ENCODE peak calls at places on chromosomes 13 and 19, in four cellular contexts. One of them, this sample, is unnamed.

GRCh38 chr13:77810891-77811290 is 107.7 kb downstream of the EDNRB start:
- DNase-seq in stomach: no peak
- DNase-seq in RWPE2: no peak
- DNase-seq in left ventricle myocardium inferior: no peak
- DNase-seq in this sample: no peak

GRCh38 chr19:49684251-49684982 is 5.0 kb upstream of the ADM5 start:
- DNase-seq in left ventricle myocardium inferior: no peak
- DNase-seq in RWPE2: peak
- DNase-seq in stomach: no peak
- DNase-seq in this sample: no peak

GRCh38 chr19:392375-392970 is 16.5 kb downstream of the C2CD4C start:
- DNase-seq in stomach: no peak
- DNase-seq in RWPE2: no peak
- DNase-seq in left ventricle myocardium inferior: no peak
- DNase-seq in this sample: peak

GRCh38 chr13:41613984-41614581 is 156.7 kb downstream of the RGCC start:
- DNase-seq in left ventricle myocardium inferior: peak
- DNase-seq in stomach: no peak
- DNase-seq in RWPE2: no peak
- DNase-seq in this sample: no peak

GRCh38 chr19:27955484-27955883 is 1257.5 kb downstream of the UQCRFS1 start:
- DNase-seq in left ventricle myocardium inferior: no peak
- DNase-seq in RWPE2: no peak
- DNase-seq in stomach: no peak
- DNase-seq in this sample: no peak

GRCh38 chr13:61727714-61728275 is 312.1 kb upstream of the PCDH20 start:
- DNase-seq in left ventricle myocardium inferior: no peak
- DNase-seq in RWPE2: no peak
- DNase-seq in stomach: no peak
- DNase-seq in this sample: no peak

GRCh38 chr19:24073807-24074206 is 13.2 kb upstream of the ZNF254 start:
- DNase-seq in RWPE2: no peak
- DNase-seq in left ventricle myocardium inferior: no peak
- DNase-seq in stomach: peak
- DNase-seq in this sample: no peak

GRCh38 chr19:38139122-38139521 is 84.9 kb downstream of the DPF1 start:
- DNase-seq in left ventricle myocardium inferior: no peak
- DNase-seq in RWPE2: no peak
- DNase-seq in stomach: no peak
- DNase-seq in this sample: no peak

GRCh38 chr19:21588202-21588601 is 82.8 kb downstream of the ZNF429 start:
- DNase-seq in stomach: no peak
- DNase-seq in RWPE2: no peak
- DNase-seq in left ventricle myocardium inferior: no peak
- DNase-seq in this sample: no peak

GRCh38 chr19:52689804-52690394 is 44.9 kb downstream of the ZNF611 start:
- DNase-seq in left ventricle myocardium inferior: peak
- DNase-seq in stomach: peak
- DNase-seq in RWPE2: peak
- DNase-seq in this sample: peak

GRCh38 chr13:112911883-112912282 is 57.1 kb upstream of the MCF2L start:
- DNase-seq in stomach: no peak
- DNase-seq in RWPE2: no peak
- DNase-seq in left ventricle myocardium inferior: no peak
- DNase-seq in this sample: no peak

GRCh38 chr19:23065306-23065705 is 51.5 kb upstream of the ZNF730 start:
- DNase-seq in RWPE2: no peak
- DNase-seq in stomach: no peak
- DNase-seq in left ventricle myocardium inferior: no peak
- DNase-seq in this sample: no peak

GRCh38 chr19:23075031-23075733 is 41.6 kb upstream of the ZNF730 start:
- DNase-seq in RWPE2: peak
- DNase-seq in stomach: no peak
- DNase-seq in left ventricle myocardium inferior: peak
- DNase-seq in this sample: peak

GRCh38 chr19:23071087-23071511 is 45.7 kb upstream of the ZNF730 start:
- DNase-seq in RWPE2: no peak
- DNase-seq in left ventricle myocardium inferior: peak
- DNase-seq in stomach: no peak
- DNase-seq in this sample: no peak

GRCh38 chr19:23070353-23070781 is 46.5 kb upstream of the ZNF730 start:
- DNase-seq in RWPE2: no peak
- DNase-seq in stomach: no peak
- DNase-seq in left ventricle myocardium inferior: peak
- DNase-seq in this sample: no peak
- TF ChIP-seq CTCF in RWPE2: no peak
- TF ChIP-seq CTCF in stomach: no peak
- TF ChIP-seq CTCF in left ventricle myocardium inferior: peak
- TF ChIP-seq CTCF in this sample: no peak

DNA sequence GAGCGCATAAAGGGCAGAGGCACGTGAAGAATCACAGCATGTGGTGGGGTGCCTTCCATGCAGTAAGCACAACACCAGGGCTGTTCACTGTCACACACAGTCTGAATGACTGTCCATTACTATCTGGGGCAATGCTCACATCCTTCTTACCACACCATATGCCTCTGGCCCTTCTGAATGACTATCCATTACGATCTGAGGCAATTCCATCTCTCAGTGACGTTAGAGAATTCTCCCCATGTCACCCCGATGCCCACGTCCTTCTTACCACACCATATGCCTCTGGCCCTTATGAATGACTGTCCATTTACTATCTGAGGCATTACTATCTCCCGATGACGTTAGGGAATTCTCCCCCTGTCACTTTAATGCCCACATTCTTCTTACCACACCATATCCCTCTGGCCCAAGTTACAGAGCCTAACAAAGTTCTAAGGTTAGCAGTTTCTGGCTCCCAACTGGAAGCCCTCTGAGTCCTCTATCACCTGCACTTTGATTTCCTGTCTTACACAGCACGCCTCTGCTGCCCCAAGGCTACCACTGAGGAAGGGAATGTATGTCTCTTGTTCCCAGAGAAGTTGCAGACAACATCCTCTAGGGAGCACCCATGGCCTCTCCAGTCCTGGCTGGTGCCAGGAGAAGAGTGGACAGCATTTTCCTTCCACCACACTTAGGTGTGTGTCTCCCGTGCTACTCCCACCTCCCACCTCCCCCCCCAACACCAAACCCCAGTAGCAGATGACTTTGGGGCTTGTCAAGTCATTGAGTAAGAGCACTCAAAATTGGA is 154.8 kb downstream of the COG6 start:
- DNase-seq in left ventricle myocardium inferior: no peak
- DNase-seq in RWPE2: no peak
- DNase-seq in stomach: no peak
- DNase-seq in this sample: no peak
- TF ChIP-seq CTCF in left ventricle myocardium inferior: no peak
- TF ChIP-seq CTCF in RWPE2: no peak
- TF ChIP-seq CTCF in stomach: no peak
- TF ChIP-seq CTCF in this sample: no peak

GRCh38 chr19:46841458-46842083 is 9.1 kb downstream of the AP2S1 start:
- DNase-seq in stomach: peak
- DNase-seq in RWPE2: peak
- DNase-seq in left ventricle myocardium inferior: peak
- DNase-seq in this sample: no peak

GRCh38 chr19:46842791-46843190 is 7.9 kb downstream of the AP2S1 start:
- DNase-seq in left ventricle myocardium inferior: no peak
- DNase-seq in stomach: no peak
- DNase-seq in RWPE2: no peak
- DNase-seq in this sample: no peak

GRCh38 chr19:46838160-46838559 is 12.5 kb downstream of the AP2S1 start:
- DNase-seq in RWPE2: no peak
- DNase-seq in stomach: no peak
- DNase-seq in left ventricle myocardium inferior: no peak
- DNase-seq in this sample: no peak

GRCh38 chr19:46839752-46840151 is 10.9 kb downstream of the AP2S1 start:
- DNase-seq in RWPE2: no peak
- DNase-seq in stomach: peak
- DNase-seq in left ventricle myocardium inferior: no peak
- DNase-seq in this sample: no peak

DNA sequence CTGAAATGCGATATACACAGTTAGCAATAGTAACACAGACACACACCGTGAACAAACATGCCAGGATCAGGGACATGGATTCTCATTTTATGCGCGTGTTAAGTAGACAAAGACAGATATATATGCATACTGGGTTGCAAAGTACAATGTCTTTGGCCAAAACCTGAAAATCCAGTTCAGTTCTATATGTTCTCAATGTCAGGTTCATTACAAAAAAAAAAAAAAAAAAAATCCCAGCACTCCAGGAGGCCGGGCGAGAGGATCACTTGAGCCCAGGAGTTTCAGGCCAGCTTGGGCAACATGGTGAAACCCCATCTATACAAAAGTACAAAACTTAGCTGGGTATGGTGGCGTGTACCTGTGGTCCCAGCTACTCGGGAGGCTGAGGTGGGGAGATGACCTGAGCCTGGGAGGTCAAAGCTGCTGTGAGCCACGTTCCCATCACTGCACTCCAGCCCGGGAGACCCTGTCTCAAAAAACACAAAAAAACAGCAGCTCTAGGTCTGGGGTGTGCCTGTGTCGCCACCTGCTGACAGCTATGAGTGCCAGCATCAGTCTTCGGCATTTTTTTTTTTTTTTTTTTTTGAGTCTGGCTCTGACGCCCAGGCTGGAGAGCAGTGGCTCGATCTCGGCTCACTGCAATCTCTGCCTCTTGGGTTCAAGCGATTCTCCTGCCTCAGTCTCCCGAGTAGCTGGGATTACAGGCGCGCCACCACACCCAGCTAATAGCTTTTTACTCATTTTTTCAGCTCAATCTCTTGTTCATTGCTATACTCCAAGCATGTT is 10.3 kb downstream of the AP2S1 start:
- DNase-seq in left ventricle myocardium inferior: no peak
- DNase-seq in RWPE2: no peak
- DNase-seq in stomach: peak
- DNase-seq in this sample: no peak
- TF ChIP-seq CTCF in left ventricle myocardium inferior: peak
- TF ChIP-seq CTCF in RWPE2: peak
- TF ChIP-seq CTCF in stomach: peak
- TF ChIP-seq CTCF in this sample: peak

DNA sequence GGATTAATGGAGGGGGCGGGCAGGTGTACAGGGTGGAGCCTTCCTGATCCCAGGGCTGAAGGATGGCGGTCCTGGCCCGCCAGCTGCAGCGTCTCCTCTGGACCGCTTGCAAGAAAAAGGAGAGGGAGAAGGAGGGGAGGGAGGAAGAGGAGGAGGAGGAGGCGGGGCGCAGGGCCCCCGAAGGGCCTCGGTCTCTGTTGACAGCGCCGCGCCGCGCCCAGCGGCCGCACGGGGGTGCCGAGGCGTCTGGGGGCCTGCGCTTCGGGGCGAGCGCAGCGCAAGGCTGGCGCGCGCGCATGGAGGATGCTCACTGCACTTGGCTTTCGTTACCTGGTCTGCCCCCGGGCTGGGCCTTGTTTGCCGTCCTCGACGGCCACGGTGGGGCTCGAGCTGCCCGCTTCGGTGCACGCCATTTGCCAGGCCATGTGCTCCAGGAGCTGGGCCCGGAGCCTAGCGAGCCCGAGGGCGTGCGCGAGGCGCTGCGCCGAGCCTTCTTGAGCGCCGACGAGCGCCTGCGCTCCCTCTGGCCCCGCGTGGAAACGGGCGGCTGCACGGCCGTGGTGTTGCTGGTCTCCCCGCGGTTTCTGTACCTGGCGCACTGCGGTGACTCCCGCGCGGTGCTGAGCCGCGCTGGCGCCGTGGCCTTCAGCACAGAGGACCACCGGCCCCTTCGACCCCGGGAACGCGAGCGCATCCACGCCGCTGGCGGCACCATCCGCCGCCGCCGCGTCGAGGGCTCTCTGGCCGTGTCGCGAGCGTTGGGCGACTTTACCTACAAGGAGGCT is at the start of gene PPM1N:
- DNase-seq in stomach: no peak
- DNase-seq in left ventricle myocardium inferior: no peak
- DNase-seq in RWPE2: no peak
- DNase-seq in this sample: no peak
- TF ChIP-seq CTCF in stomach: no peak
- TF ChIP-seq CTCF in left ventricle myocardium inferior: no peak
- TF ChIP-seq CTCF in RWPE2: peak
- TF ChIP-seq CTCF in this sample: peak

DNA sequence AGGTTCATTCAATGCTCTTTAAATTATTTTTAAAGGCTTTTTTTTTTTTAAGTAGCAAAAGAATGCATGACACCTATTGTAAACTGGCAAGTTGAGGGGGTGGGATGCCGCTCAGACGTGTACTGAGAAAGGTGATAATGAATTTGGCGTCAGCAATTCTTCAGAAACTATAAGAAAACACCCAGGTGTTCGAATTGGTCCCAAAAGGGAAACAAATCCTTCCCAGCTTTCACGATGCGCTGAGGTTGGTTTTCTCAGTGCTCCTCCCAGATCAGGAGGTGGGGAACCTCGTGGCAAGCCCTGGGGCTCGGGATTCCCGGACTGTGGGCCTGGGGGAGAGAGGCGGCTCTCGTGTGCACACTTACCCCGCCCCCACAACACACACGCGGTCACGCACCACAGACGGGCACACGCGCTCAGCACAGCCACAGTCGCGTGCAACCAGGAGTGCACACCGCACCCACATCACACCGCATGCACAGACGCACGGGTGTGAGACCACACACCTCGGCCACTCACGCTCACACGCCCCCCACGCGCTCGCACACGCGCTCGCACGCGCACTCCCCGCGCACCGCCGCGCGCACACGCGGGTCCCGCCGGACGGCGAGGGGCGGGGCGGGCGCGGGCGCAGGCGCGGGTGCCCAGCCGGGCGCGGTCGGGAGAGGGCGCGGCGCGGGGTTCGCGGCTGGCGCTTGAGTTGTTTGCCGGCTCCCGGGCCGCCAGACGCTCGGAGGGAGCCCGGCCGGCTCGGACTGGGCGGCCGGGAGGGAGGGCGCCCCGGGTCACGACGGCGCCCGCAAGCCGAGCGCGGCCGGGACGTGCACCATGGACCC is at the start of gene FAM124A:
- DNase-seq in stomach: peak
- DNase-seq in left ventricle myocardium inferior: peak
- DNase-seq in RWPE2: no peak
- DNase-seq in this sample: no peak
- TF ChIP-seq CTCF in stomach: no peak
- TF ChIP-seq CTCF in left ventricle myocardium inferior: peak
- TF ChIP-seq CTCF in RWPE2: peak
- TF ChIP-seq CTCF in this sample: peak

DNA sequence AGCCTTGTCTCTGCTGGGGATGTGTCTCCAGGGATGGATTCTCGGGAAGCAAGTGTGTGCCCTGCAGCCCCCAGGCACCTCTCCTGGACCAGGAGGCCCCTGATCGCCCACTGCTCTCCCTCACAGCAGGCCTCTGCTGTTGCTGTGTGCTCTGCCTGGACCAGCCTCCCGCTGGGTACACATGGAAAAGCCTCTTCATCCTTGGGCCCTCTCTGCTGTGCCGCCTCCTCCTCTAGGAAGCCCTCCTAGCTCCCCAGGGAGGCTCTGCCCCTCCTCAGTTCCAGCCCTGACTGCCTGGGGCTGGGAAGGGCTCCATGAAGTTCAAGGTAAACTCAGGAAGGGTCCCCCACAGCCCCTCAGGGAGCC is 12.0 kb downstream of the NDUFA11 start:
- DNase-seq in RWPE2: no peak
- DNase-seq in left ventricle myocardium inferior: no peak
- DNase-seq in stomach: no peak
- DNase-seq in this sample: no peak
- TF ChIP-seq CTCF in RWPE2: no peak
- TF ChIP-seq CTCF in left ventricle myocardium inferior: no peak
- TF ChIP-seq CTCF in stomach: no peak
- TF ChIP-seq CTCF in this sample: no peak